ENCODE peak calls at places on chromosome 6, in ten cellular contexts. F is brain microvascular endothelial cell; J is stimulated activated naive B cell treated with anti-CD40 and anti-IgM and Interleukin-4, amounts not matched to agents 10 μg/mL and 1 μg/mL and 100 μg/mL, for 72 hours; W is NCI-H1105; S is memory B cell; O is HT1080; C is GF-D8; Z is natural killer cell; Y is activated B cell treated with CpG ODN at 0.5 μM for 24 hours; L is stimulated activated CD4-positive, alpha-beta T cell treated with anti-CD3 and anti-CD28 coated beads, Interleukin-15, amount 100 ng/mL, for 1 hour. T is an unnamed sample.

GRCh38 chr6:41063884-41064285 is 8.3 kb downstream of the OARD1 start:
- DNase-seq in F (no peak), J (no peak), W (no peak), S (no peak), O (no peak), C (no peak), Z (no peak), Y (no peak), L (no peak), T (no peak)

GRCh38 chr6:44377971-44378370 is 9.5 kb upstream of the CDC5L start:
- DNase-seq in F (no peak), J (no peak), W (no peak), S (no peak), O (no peak), C (no peak), Z (no peak), Y (no peak), L (no peak), T (no peak)

GRCh38 chr6:85675030-85675819 is 32.5 kb upstream of the SYNCRIP start:
- DNase-seq in F (peak; percentile 47), J (no peak), W (no peak), S (no peak), O (peak; percentile 81), C (no peak), Z (no peak), Y (no peak), L (no peak), T (no peak)

GRCh38 chr6:54053893-54054391 is 57.3 kb upstream of the MLIP start:
- DNase-seq in F (peak; percentile 90), J (no peak), W (no peak), S (no peak), O (peak; percentile 89), C (no peak), Z (no peak), Y (no peak), L (no peak), T (no peak)

GRCh38 chr6:147577466-147577865 is 69.0 kb downstream of the SAMD5 start:
- DNase-seq in F (no peak), J (no peak), W (no peak), S (no peak), O (no peak), C (no peak), Z (no peak), Y (no peak), L (no peak), T (no peak)

GRCh38 chr6:17740559-17741220 is 34.0 kb upstream of the NUP153 start:
- DNase-seq in F (no peak), J (no peak), W (peak; percentile 38), S (no peak), O (no peak), C (no peak), Z (no peak), Y (no peak), L (no peak), T (no peak)

GRCh38 chr6:120945905-120946594 is 388.2 kb downstream of the TBC1D32 start:
- DNase-seq in F (no peak), J (no peak), W (no peak), S (no peak), O (no peak), C (no peak), Z (no peak), Y (no peak), L (no peak), T (no peak)

GRCh38 chr6:30548375-30548774 is 7.9 kb downstream of the GNL1 start:
- DNase-seq in F (no peak), J (no peak), W (no peak), S (no peak), O (peak; percentile 19), C (no peak), Z (no peak), Y (no peak), L (no peak), T (no peak)

GRCh38 chr6:13466304-13467215 is 20.8 kb downstream of the GFOD1 start:
- DNase-seq in F (no peak), J (peak; percentile 42), W (no peak), S (no peak), O (no peak), C (no peak), Z (no peak), Y (no peak), L (no peak), T (no peak)

GRCh38 chr6:44439270-44440045 is 52.0 kb downstream of the CDC5L start:
- DNase-seq in F (peak; percentile 66), J (no peak), W (no peak), S (no peak), O (peak; percentile 55), C (no peak), Z (no peak), Y (no peak), L (no peak), T (no peak)

GRCh38 chr6:27091661-27092315 is 155.7 kb upstream of the PRSS16 start:
- DNase-seq in F (peak; percentile 94), J (peak; percentile 15), W (no peak), S (no peak), O (peak; percentile 96), C (peak; percentile 11), Z (no peak), Y (no peak), L (no peak), T (peak; percentile 61)

GRCh38 chr6:157708933-157709332 is 114.1 kb upstream of the SNX9 start:
- DNase-seq in F (no peak), J (no peak), W (no peak), S (no peak), O (no peak), C (no peak), Z (no peak), Y (no peak), L (no peak), T (no peak)

GRCh38 chr6:27517928-27518787 is 45.3 kb upstream of the ZNF184 start:
- DNase-seq in F (no peak), J (no peak), W (peak; percentile 28), S (no peak), O (no peak), C (no peak), Z (no peak), Y (no peak), L (no peak), T (no peak)

GRCh38 chr6:6678185-6678671 is 89.7 kb downstream of the LY86 start:
- DNase-seq in F (peak; percentile 45), J (no peak), W (no peak), S (no peak), O (peak; percentile 64), C (no peak), Z (no peak), Y (no peak), L (no peak), T (no peak)

GRCh38 chr6:14791525-14791924 is 454.3 kb upstream of the JARID2 start:
- DNase-seq in F (no peak), J (no peak), W (no peak), S (no peak), O (no peak), C (no peak), Z (no peak), Y (no peak), L (no peak), T (no peak)

GRCh38 chr6:11918021-11918738 is 93.9 kb upstream of the HIVEP1 start:
- DNase-seq in F (peak; percentile 87), J (no peak), W (no peak), S (no peak), O (no peak), C (no peak), Z (no peak), Y (no peak), L (no peak), T (no peak)

GRCh38 chr6:91029211-91029610 is 442.3 kb upstream of the MAP3K7 start:
- DNase-seq in F (no peak), J (no peak), W (peak; percentile 70), S (no peak), O (no peak), C (no peak), Z (no peak), Y (no peak), L (no peak), T (no peak)

GRCh38 chr6:2971420-2972218 is at the start of gene SERPINB6:
- DNase-seq in F (peak; percentile 59), J (peak; percentile 30), W (peak; percentile 32), S (peak; percentile 9), O (peak; percentile 44), C (peak; percentile 9), Z (peak; percentile 48), Y (peak; percentile 60), L (no peak), T (peak; percentile 62)

GRCh38 chr6:33192671-33193602 is 670 bp upstream of the COL11A2 start:
- DNase-seq in F (no peak), J (no peak), W (peak; percentile 37), S (no peak), O (no peak), C (no peak), Z (no peak), Y (peak; percentile 42), L (no peak), T (no peak)

GRCh38 chr6:144190593-144190992 is 40.3 kb downstream of the STX11 start:
- DNase-seq in F (no peak), J (no peak), W (no peak), S (no peak), O (peak; percentile 85), C (no peak), Z (no peak), Y (no peak), L (no peak), T (no peak)

T was measured in GDM1.